ENCODE peak calls at places on chromosomes 3 and 15, in seven cellular contexts. C is dermis blood vessel endothelial cell; A is NCI-H2029; Y is nephron progenitor cell; T is stimulated activated CD4-positive, alpha-beta T cell treated with anti-CD3 and anti-CD28 coated beads, TNF-alpha, amount 100 ng/mL, for 4 hours; N is OCI-LY7; X is HS-27A. R is an unnamed sample.

GRCh38 chr15:29921130-29921601 is 98.9 kb upstream of the TJP1 start:
- DNase-seq in N (no peak), X (no peak), C (no peak), Y (no peak), T (no peak), A (no peak), R (no peak)

GRCh38 chr15:25441111-25441510 is 2.3 kb upstream of the UBE3A start:
- DNase-seq in N (no peak), A (no peak), C (no peak), Y (no peak), X (no peak), T (no peak), R (no peak)

GRCh38 chr15:74763416-74763815 is 14.8 kb downstream of the CYP1A2 start:
- DNase-seq in A (no peak), C (no peak), X (no peak), Y (no peak), T (no peak), N (no peak), R (no peak)

GRCh38 chr3:38528457-38528856 is 32.3 kb downstream of the EXOG start:
- DNase-seq in X (no peak), A (no peak), N (peak; percentile 4), Y (no peak), C (peak; percentile 34), T (no peak), R (no peak)

GRCh38 chr3:62923092-62923491 is 47.9 kb upstream of the CADPS start:
- DNase-seq in A (no peak), X (no peak), Y (no peak), C (no peak), N (no peak), T (no peak), R (no peak)

GRCh38 chr15:97504031-97504430 is 456.5 kb upstream of the ARRDC4 start:
- DNase-seq in T (no peak), Y (no peak), C (peak; percentile 96), A (no peak), N (no peak), X (no peak), R (no peak)

GRCh38 chr15:92361321-92362090 is 32.2 kb upstream of the ST8SIA2 start:
- DNase-seq in X (no peak), N (no peak), C (no peak), Y (no peak), T (no peak), A (no peak), R (no peak)

GRCh38 chr15:95409924-95410323 is 920.6 kb upstream of the NR2F2 start:
- DNase-seq in A (peak; percentile 3), Y (no peak), C (peak; percentile 36), T (no peak), X (no peak), N (no peak), R (no peak)

GRCh38 chr3:12916159-12916558 is 74.8 kb upstream of the RPL32 start:
- DNase-seq in T (no peak), X (no peak), A (no peak), Y (no peak), C (no peak), N (no peak), R (peak; percentile 64)

GRCh38 chr3:89223188-89223587 is 115.8 kb downstream of the EPHA3 start:
- DNase-seq in X (no peak), T (no peak), Y (no peak), A (no peak), N (no peak), C (no peak), R (no peak)

GRCh38 chr3:99683465-99683864 is 45.1 kb downstream of the COL8A1 start:
- DNase-seq in N (no peak), C (no peak), X (no peak), A (no peak), T (no peak), Y (no peak), R (no peak)

GRCh38 chr15:50911001-50911400 is 2.5 kb downstream of the AP4E1 start:
- DNase-seq in C (no peak), A (no peak), Y (no peak), N (no peak), X (no peak), T (no peak), R (no peak)

GRCh38 chr15:90818251-90819210 is 49.9 kb upstream of the FURIN start:
- DNase-seq in C (no peak), X (no peak), T (no peak), N (peak; percentile 86), Y (no peak), A (no peak), R (peak; percentile 27)

GRCh38 chr3:113496924-113497323 is 18.0 kb downstream of the SPICE1 start:
- DNase-seq in Y (no peak), N (no peak), X (no peak), C (peak; percentile 56), T (no peak), A (peak; percentile 57), R (no peak)

GRCh38 chr3:53254190-53254809 is 1.5 kb downstream of the TKT start:
- DNase-seq in A (peak; percentile 37), T (no peak), X (no peak), N (peak; percentile 35), Y (no peak), C (peak; percentile 37), R (no peak)

GRCh38 chr15:48647963-48648362 is 2.5 kb upstream of the FBN1 start:
- DNase-seq in C (peak; percentile 37), N (no peak), A (no peak), T (no peak), Y (no peak), X (no peak), R (no peak)

GRCh38 chr3:72722930-72723726 is 125.1 kb downstream of the SHQ1 start:
- DNase-seq in A (peak; percentile 31), N (no peak), C (peak; percentile 46), Y (no peak), X (peak; percentile 59), T (no peak), R (no peak)

GRCh38 chr3:188253123-188253793 is 99.3 kb downstream of the LPP start:
- DNase-seq in C (no peak), X (no peak), T (no peak), A (no peak), Y (no peak), N (no peak), R (no peak)

GRCh38 chr3:194571491-194571941 is 61.7 kb downstream of the TMEM44 start:
- DNase-seq in N (no peak), T (no peak), C (no peak), Y (no peak), A (no peak), X (no peak), R (no peak)

GRCh38 chr15:95291878-95292472 is 1038.5 kb upstream of the NR2F2 start:
- DNase-seq in A (no peak), T (no peak), C (peak; percentile 79), N (peak; percentile 54), Y (no peak), X (peak; percentile 49), R (no peak)

GRCh38 chr3:42712716-42713372 is 10.2 kb upstream of the HHATL start:
- DNase-seq in Y (no peak), X (no peak), A (no peak), T (no peak), N (no peak), C (no peak), R (no peak)

GRCh38 chr3:36677331-36678007 is 86.9 kb downstream of the DCLK3 start:
- DNase-seq in X (peak; percentile 91), A (no peak), T (no peak), Y (no peak), N (no peak), C (no peak), R (no peak)

GRCh38 chr3:73259291-73259690 is 197.8 kb downstream of the EBLN2 start:
- DNase-seq in Y (no peak), A (no peak), N (no peak), T (no peak), C (no peak), X (no peak), R (no peak)

R was measured in natural killer cell.